ENCODE peak calls at places on chromosomes 11 and 22, in seven cellular contexts. T is K562, F is HCT116, N is kidney, K is GM23248, P is neuronal stem cell, G is mesendoderm. J is an unnamed sample.

GRCh38 chr11:69970785-69971535 is 107.2 kb upstream of the ANO1 start:
- DNase-seq in P (no peak), K (no peak), T (no peak), F (no peak), N (no peak), G (no peak), J (no peak)

GRCh38 chr11:15199693-15200092 is 85.0 kb downstream of the INSC start:
- DNase-seq in P (no peak), T (no peak), G (no peak), K (peak), F (no peak), N (peak), J (peak)

GRCh38 chr11:95584589-95584988 is 205.0 kb downstream of the FAM76B start:
- DNase-seq in K (no peak), T (peak), G (peak), P (no peak), N (no peak), F (no peak), J (no peak)

GRCh38 chr22:39446239-39446721 is 10.5 kb upstream of the MGAT3 start:
- DNase-seq in P (no peak), G (peak), K (no peak), N (peak), T (peak), F (no peak), J (no peak)

GRCh38 chr22:45400046-45400445 is 13.4 kb downstream of the SMC1B start:
- DNase-seq in T (no peak), P (no peak), K (no peak), N (no peak), F (no peak), G (no peak), J (peak)

GRCh38 chr22:25110596-25110845 is 89.1 kb upstream of the CRYBB3 start:
- DNase-seq in F (no peak), T (no peak), K (no peak), N (no peak), P (no peak), G (no peak), J (no peak)

GRCh38 chr11:126700773-126701554 is 299.6 kb downstream of the KIRREL3 start:
- DNase-seq in T (no peak), G (no peak), K (peak), P (no peak), N (no peak), F (no peak), J (no peak)

GRCh38 chr11:20669833-20670684 is 673 bp downstream of the NELL1 start:
- DNase-seq in P (no peak), G (peak), T (no peak), F (no peak), K (no peak), N (peak), J (no peak)

GRCh38 chr22:33393432-33393831 is 335.3 kb upstream of the SYN3 start:
- DNase-seq in T (no peak), F (no peak), K (no peak), N (no peak), P (no peak), G (no peak), J (no peak)

GRCh38 chr11:5280582-5281102 is 10.9 kb upstream of the HBE1 start:
- DNase-seq in G (peak), N (peak), F (peak), T (peak), K (peak), P (no peak), J (peak)

GRCh38 chr11:62033191-62034044 is 66.0 kb upstream of the FTH1 start:
- DNase-seq in P (no peak), F (peak), G (no peak), N (no peak), T (peak), K (peak), J (peak)

GRCh38 chr22:50703726-50704509 is 31.3 kb downstream of the SHANK3 start:
- DNase-seq in G (no peak), N (peak), T (no peak), F (no peak), K (no peak), P (no peak), J (no peak)

GRCh38 chr11:10455637-10456487 is 798 bp downstream of the AMPD3 start:
- DNase-seq in F (peak), T (peak), N (no peak), G (peak), P (peak), K (peak), J (peak)

GRCh38 chr11:104926771-104927470 is 28.7 kb upstream of the CASP12 start:
- DNase-seq in F (no peak), G (peak), P (no peak), N (peak), T (no peak), K (no peak), J (no peak)

GRCh38 chr11:78952866-78953265 is 378.2 kb upstream of the NARS2 start:
- DNase-seq in T (no peak), P (no peak), G (no peak), F (no peak), N (no peak), K (no peak), J (no peak)

GRCh38 chr22:36447634-36448033 is 33.8 kb downstream of the TXN2 start:
- DNase-seq in F (no peak), G (no peak), T (no peak), N (no peak), P (no peak), K (no peak), J (no peak)

GRCh38 chr11:59106363-59107336 is at the start of gene FAM111B:
- DNase-seq in F (peak), N (peak), P (peak), G (peak), T (peak), K (peak), J (peak)

GRCh38 chr11:59097113-59097708 is 9.8 kb upstream of the FAM111B start:
- DNase-seq in K (peak), G (peak), N (no peak), P (peak), F (peak), T (peak), J (peak)

DNA sequence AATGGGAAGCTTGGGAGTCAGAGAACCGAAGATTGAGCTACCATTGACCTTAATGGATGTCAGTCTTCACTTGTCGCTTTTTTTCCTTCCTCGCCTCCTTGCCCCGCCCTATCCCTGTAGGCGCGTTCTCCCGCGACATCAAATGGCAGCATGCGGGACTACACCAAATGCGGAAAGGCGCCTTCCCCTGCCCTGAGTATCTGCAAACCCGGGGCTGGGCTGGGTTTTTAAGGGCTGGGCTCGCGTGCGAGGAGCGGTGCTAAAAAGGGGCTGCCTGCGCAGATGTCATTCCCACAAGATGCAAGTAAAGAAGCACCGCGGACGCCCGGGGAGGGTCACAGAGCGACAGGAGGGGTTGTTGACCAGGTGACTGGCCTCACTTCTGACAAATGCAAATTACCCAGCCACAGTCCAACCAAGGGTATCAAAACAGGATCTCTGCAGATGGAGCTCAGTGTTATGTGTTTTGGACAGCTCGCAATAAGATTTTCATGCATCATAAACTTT is 4.7 kb upstream of the FAM111B start:
- DNase-seq in T (peak), N (peak), F (no peak), K (peak), G (peak), P (peak), J (peak)
- H3K9ac ChIP-seq in T (no peak), N (no peak), F (no peak), K (no peak), G (peak), P (no peak), J (no peak)

GRCh38 chr22:21449531-21450319 is 17.5 kb upstream of the TMEM191C start:
- DNase-seq in T (no peak), G (no peak), P (no peak), N (peak), K (no peak), F (no peak), J (no peak)
- H3K9ac ChIP-seq in T (peak), G (no peak), P (no peak), N (no peak), K (no peak), F (no peak), J (no peak)

GRCh38 chr11:47187723-47188122 is 1.5 kb upstream of the PACSIN3 start:
- DNase-seq in P (no peak), F (no peak), N (no peak), G (no peak), K (no peak), T (no peak), J (no peak)
- H3K9ac ChIP-seq in P (no peak), F (peak), N (no peak), G (peak), K (no peak), T (peak), J (no peak)

GRCh38 chr11:44987506-44987905 is 36.8 kb upstream of the TP53I11 start:
- DNase-seq in F (no peak), T (no peak), G (no peak), N (no peak), K (no peak), P (no peak), J (no peak)

GRCh38 chr11:44983786-44984185 is 33.1 kb upstream of the TP53I11 start:
- DNase-seq in T (no peak), P (no peak), F (no peak), G (no peak), N (peak), K (no peak), J (no peak)

GRCh38 chr11:44986315-44986714 is 35.6 kb upstream of the TP53I11 start:
- DNase-seq in T (no peak), G (no peak), N (no peak), P (no peak), K (no peak), F (no peak), J (no peak)

GRCh38 chr11:44988111-44988510 is 37.4 kb upstream of the TP53I11 start:
- DNase-seq in P (no peak), G (no peak), F (no peak), N (no peak), T (no peak), K (no peak), J (no peak)

DNA sequence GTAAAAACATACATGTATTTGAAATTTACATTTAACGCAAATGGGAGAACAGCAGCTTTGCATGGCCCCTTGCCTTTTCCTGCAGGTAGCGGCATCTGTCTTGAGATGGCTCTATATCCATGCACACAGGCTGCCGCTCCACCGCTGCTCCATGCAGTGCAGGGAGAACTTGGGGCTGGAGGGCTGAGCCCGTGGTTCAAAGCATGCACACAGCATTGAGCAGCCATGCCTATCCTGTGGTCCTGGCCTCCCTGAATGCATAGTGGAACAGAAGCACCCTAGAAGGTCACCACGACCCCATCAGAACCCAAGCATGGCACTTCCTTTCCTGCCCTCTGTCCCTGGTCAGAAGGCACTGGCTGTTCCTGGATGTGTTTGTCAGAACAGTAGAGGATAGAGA is 35.0 kb upstream of the TP53I11 start:
- DNase-seq in P (no peak), F (no peak), N (no peak), G (no peak), K (no peak), T (no peak), J (no peak)
- H3K9ac ChIP-seq in P (peak), F (no peak), N (no peak), G (no peak), K (no peak), T (no peak), J (no peak)

DNA sequence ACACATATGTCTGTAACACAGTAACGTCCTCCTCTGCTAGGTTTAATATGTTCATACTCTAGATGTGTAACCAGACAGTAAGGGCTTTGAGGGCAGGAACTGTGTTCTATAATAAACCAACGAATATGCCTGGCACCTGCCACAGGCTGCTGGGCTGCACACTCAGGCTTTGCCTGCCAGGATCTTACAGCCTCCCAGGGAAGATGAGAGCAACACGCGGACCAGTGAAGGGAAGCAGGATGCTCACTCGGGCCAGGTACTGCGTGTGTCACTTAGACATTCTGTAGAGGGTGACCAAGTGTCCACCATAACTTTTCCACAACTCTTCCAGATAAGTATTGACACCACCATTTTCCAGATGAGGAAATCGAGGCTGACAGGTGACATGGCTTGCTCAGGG is 21.7 kb upstream of the BAIAP2L2 start:
- DNase-seq in T (no peak), P (no peak), G (no peak), F (no peak), N (peak), K (no peak), J (no peak)
- H3K9ac ChIP-seq in T (no peak), P (no peak), G (no peak), F (no peak), N (no peak), K (no peak), J (no peak)

GRCh38 chr22:49138250-49138790 is 689.4 kb downstream of the BRD1 start:
- DNase-seq in P (no peak), F (no peak), G (no peak), K (no peak), T (no peak), N (no peak), J (no peak)
- H3K9ac ChIP-seq in P (no peak), F (no peak), G (no peak), K (no peak), T (no peak), N (no peak), J (no peak)

GRCh38 chr11:22688914-22689313 is 22.5 kb downstream of the GAS2 start:
- DNase-seq in F (no peak), T (no peak), G (no peak), K (no peak), P (no peak), N (no peak), J (no peak)
- H3K9ac ChIP-seq in F (no peak), T (no peak), G (no peak), K (no peak), P (no peak), N (no peak), J (no peak)

GRCh38 chr22:38177044-38177443 is 4.6 kb downstream of the PLA2G6 start:
- DNase-seq in G (no peak), K (no peak), T (no peak), F (no peak), N (peak), P (no peak), J (no peak)

GRCh38 chr22:38175206-38176118 is 6.2 kb downstream of the PLA2G6 start:
- DNase-seq in K (no peak), P (no peak), N (peak), F (no peak), T (no peak), G (no peak), J (no peak)

GRCh38 chr22:38180841-38181452 is 683 bp downstream of the PLA2G6 start:
- DNase-seq in G (peak), F (no peak), T (peak), P (no peak), K (peak), N (peak), J (peak)

GRCh38 chr22:38176170-38176741 is 5.4 kb downstream of the PLA2G6 start:
- DNase-seq in N (peak), F (no peak), P (no peak), G (no peak), T (no peak), K (peak), J (peak)

GRCh38 chr22:38177926-38178604 is 3.6 kb downstream of the PLA2G6 start:
- DNase-seq in P (peak), F (peak), N (peak), T (peak), K (peak), G (peak), J (peak)
- H3K9ac ChIP-seq in P (no peak), F (peak), N (no peak), T (peak), K (peak), G (peak), J (peak)

GRCh38 chr11:119431523-119431922 is 8.6 kb upstream of the THY1 start:
- DNase-seq in F (no peak), G (no peak), K (no peak), P (no peak), T (no peak), N (no peak), J (no peak)

GRCh38 chr11:119432484-119433368 is 9.8 kb upstream of the THY1 start:
- DNase-seq in K (peak), N (no peak), T (no peak), G (peak), P (no peak), F (no peak), J (peak)

GRCh38 chr11:119436093-119436492 is 13.1 kb upstream of the THY1 start:
- DNase-seq in P (no peak), N (no peak), F (no peak), T (no peak), K (no peak), G (no peak), J (no peak)

GRCh38 chr11:119434531-119435330 is 11.8 kb upstream of the THY1 start:
- DNase-seq in N (no peak), P (no peak), K (peak), F (no peak), G (no peak), T (no peak), J (no peak)

GRCh38 chr11:119433369-119433749 is 10.4 kb upstream of the THY1 start:
- DNase-seq in K (peak), N (no peak), T (no peak), P (no peak), G (peak), F (no peak), J (peak)
- H3K9ac ChIP-seq in K (peak), N (no peak), T (peak), P (no peak), G (no peak), F (no peak), J (no peak)